ENCODE peak calls at places on chromosomes 5 and 9, in seven cellular contexts. One of them, this sample, is unnamed.

GRCh38 chr5:402615-403359 is 40.2 kb upstream of the EXOC3 start:
- DNase-seq in colonic mucosa: no peak
- DNase-seq in SJSA1: peak
- DNase-seq in psoas muscle: no peak
- DNase-seq in sigmoid colon: peak
- DNase-seq in endodermal cell: no peak
- DNase-seq in astrocyte of the spinal cord: no peak
- DNase-seq in this sample: no peak

GRCh38 chr9:97997330-97998276 is 14.5 kb downstream of the ANP32B start:
- DNase-seq in colonic mucosa: no peak
- DNase-seq in SJSA1: no peak
- DNase-seq in psoas muscle: peak
- DNase-seq in sigmoid colon: no peak
- DNase-seq in endodermal cell: no peak
- DNase-seq in astrocyte of the spinal cord: no peak
- DNase-seq in this sample: no peak

GRCh38 chr9:87587356-87587745 is 89.7 kb downstream of the DAPK1 start:
- DNase-seq in colonic mucosa: no peak
- DNase-seq in SJSA1: no peak
- DNase-seq in psoas muscle: no peak
- DNase-seq in sigmoid colon: no peak
- DNase-seq in endodermal cell: no peak
- DNase-seq in astrocyte of the spinal cord: no peak
- DNase-seq in this sample: no peak

GRCh38 chr5:109594217-109594616 is 95.5 kb upstream of the MAN2A1 start:
- DNase-seq in colonic mucosa: no peak
- DNase-seq in SJSA1: no peak
- DNase-seq in psoas muscle: no peak
- DNase-seq in sigmoid colon: no peak
- DNase-seq in endodermal cell: no peak
- DNase-seq in astrocyte of the spinal cord: no peak
- DNase-seq in this sample: no peak

GRCh38 chr5:15285901-15286583 is 213.9 kb upstream of the FBXL7 start:
- DNase-seq in colonic mucosa: peak
- DNase-seq in SJSA1: no peak
- DNase-seq in psoas muscle: no peak
- DNase-seq in sigmoid colon: no peak
- DNase-seq in endodermal cell: no peak
- DNase-seq in astrocyte of the spinal cord: peak
- DNase-seq in this sample: no peak

GRCh38 chr5:65624570-65625555 is at the start of the genes SHLD3 and TRAPPC13:
- DNase-seq in colonic mucosa: peak
- DNase-seq in SJSA1: peak
- DNase-seq in psoas muscle: peak
- DNase-seq in sigmoid colon: peak
- DNase-seq in endodermal cell: peak
- DNase-seq in astrocyte of the spinal cord: peak
- DNase-seq in this sample: peak

GRCh38 chr5:429453-430188 is 13.4 kb upstream of the EXOC3 start:
- DNase-seq in colonic mucosa: no peak
- DNase-seq in SJSA1: peak
- DNase-seq in psoas muscle: peak
- DNase-seq in sigmoid colon: peak
- DNase-seq in endodermal cell: no peak
- DNase-seq in astrocyte of the spinal cord: peak
- DNase-seq in this sample: no peak

GRCh38 chr5:137470111-137470920 is 28.8 kb downstream of the SPOCK1 start:
- DNase-seq in colonic mucosa: no peak
- DNase-seq in SJSA1: peak
- DNase-seq in psoas muscle: peak
- DNase-seq in sigmoid colon: peak
- DNase-seq in endodermal cell: no peak
- DNase-seq in astrocyte of the spinal cord: peak
- DNase-seq in this sample: no peak

GRCh38 chr9:129863059-129863690 is 27.9 kb downstream of the USP20 start:
- DNase-seq in colonic mucosa: no peak
- DNase-seq in SJSA1: no peak
- DNase-seq in psoas muscle: peak
- DNase-seq in sigmoid colon: no peak
- DNase-seq in endodermal cell: no peak
- DNase-seq in astrocyte of the spinal cord: peak
- DNase-seq in this sample: peak

GRCh38 chr5:44646016-44646415 is 162.7 kb upstream of the MRPS30 start:
- DNase-seq in colonic mucosa: no peak
- DNase-seq in SJSA1: no peak
- DNase-seq in psoas muscle: no peak
- DNase-seq in sigmoid colon: no peak
- DNase-seq in endodermal cell: no peak
- DNase-seq in astrocyte of the spinal cord: no peak
- DNase-seq in this sample: no peak

GRCh38 chr5:158049459-158049858 is 190.5 kb upstream of the CLINT1 start:
- DNase-seq in colonic mucosa: no peak
- DNase-seq in SJSA1: no peak
- DNase-seq in psoas muscle: no peak
- DNase-seq in sigmoid colon: no peak
- DNase-seq in endodermal cell: no peak
- DNase-seq in astrocyte of the spinal cord: no peak
- DNase-seq in this sample: no peak

GRCh38 chr5:56003633-56004032 is 8.9 kb upstream of the IL6ST start:
- DNase-seq in colonic mucosa: no peak
- DNase-seq in SJSA1: no peak
- DNase-seq in psoas muscle: no peak
- DNase-seq in sigmoid colon: no peak
- DNase-seq in endodermal cell: no peak
- DNase-seq in astrocyte of the spinal cord: peak
- DNase-seq in this sample: no peak

GRCh38 chr9:121285835-121286687 is 18.1 kb downstream of the GSN start:
- DNase-seq in colonic mucosa: peak
- DNase-seq in SJSA1: peak
- DNase-seq in psoas muscle: peak
- DNase-seq in sigmoid colon: peak
- DNase-seq in endodermal cell: peak
- DNase-seq in astrocyte of the spinal cord: peak
- DNase-seq in this sample: no peak

GRCh38 chr9:127983847-127984289 is 3.1 kb upstream of the EEIG1 start:
- DNase-seq in colonic mucosa: no peak
- DNase-seq in SJSA1: no peak
- DNase-seq in psoas muscle: no peak
- DNase-seq in sigmoid colon: no peak
- DNase-seq in endodermal cell: peak
- DNase-seq in astrocyte of the spinal cord: no peak
- DNase-seq in this sample: no peak

GRCh38 chr9:76608562-76609254 is 149.7 kb downstream of the GCNT1 start:
- DNase-seq in colonic mucosa: no peak
- DNase-seq in SJSA1: no peak
- DNase-seq in psoas muscle: no peak
- DNase-seq in sigmoid colon: no peak
- DNase-seq in endodermal cell: no peak
- DNase-seq in astrocyte of the spinal cord: no peak
- DNase-seq in this sample: no peak

GRCh38 chr9:16726718-16727451 is 143.6 kb downstream of the BNC2 start:
- DNase-seq in colonic mucosa: peak
- DNase-seq in SJSA1: peak
- DNase-seq in psoas muscle: peak
- DNase-seq in sigmoid colon: peak
- DNase-seq in endodermal cell: peak
- DNase-seq in astrocyte of the spinal cord: peak
- DNase-seq in this sample: no peak

GRCh38 chr5:10635257-10635860 is 71.5 kb downstream of the ANKRD33B start:
- DNase-seq in colonic mucosa: no peak
- DNase-seq in SJSA1: peak
- DNase-seq in psoas muscle: no peak
- DNase-seq in sigmoid colon: no peak
- DNase-seq in endodermal cell: peak
- DNase-seq in astrocyte of the spinal cord: peak
- DNase-seq in this sample: no peak

GRCh38 chr9:113479150-113479761 is 15.7 kb downstream of the RGS3 start:
- DNase-seq in colonic mucosa: no peak
- DNase-seq in SJSA1: no peak
- DNase-seq in psoas muscle: no peak
- DNase-seq in sigmoid colon: peak
- DNase-seq in endodermal cell: peak
- DNase-seq in astrocyte of the spinal cord: no peak
- DNase-seq in this sample: no peak

GRCh38 chr5:180718810-180719453 is 20.9 kb downstream of the OR2Y1 start:
- DNase-seq in colonic mucosa: no peak
- DNase-seq in SJSA1: no peak
- DNase-seq in psoas muscle: no peak
- DNase-seq in sigmoid colon: no peak
- DNase-seq in endodermal cell: peak
- DNase-seq in astrocyte of the spinal cord: peak
- DNase-seq in this sample: no peak

GRCh38 chr5:34552686-34553085 is 103.4 kb upstream of the RAI14 start:
- DNase-seq in colonic mucosa: no peak
- DNase-seq in SJSA1: no peak
- DNase-seq in psoas muscle: no peak
- DNase-seq in sigmoid colon: no peak
- DNase-seq in endodermal cell: no peak
- DNase-seq in astrocyte of the spinal cord: no peak
- DNase-seq in this sample: no peak

GRCh38 chr9:18190671-18191374 is 283.1 kb upstream of the ADAMTSL1 start:
- DNase-seq in colonic mucosa: no peak
- DNase-seq in SJSA1: no peak
- DNase-seq in psoas muscle: no peak
- DNase-seq in sigmoid colon: peak
- DNase-seq in endodermal cell: no peak
- DNase-seq in astrocyte of the spinal cord: no peak
- DNase-seq in this sample: no peak

GRCh38 chr5:145826869-145827268 is 8.3 kb downstream of the PRELID2 start:
- DNase-seq in colonic mucosa: no peak
- DNase-seq in SJSA1: no peak
- DNase-seq in psoas muscle: no peak
- DNase-seq in sigmoid colon: no peak
- DNase-seq in endodermal cell: no peak
- DNase-seq in astrocyte of the spinal cord: no peak
- DNase-seq in this sample: no peak

GRCh38 chr5:56585973-56586740 is 229.2 kb upstream of the MAP3K1 start:
- DNase-seq in colonic mucosa: no peak
- DNase-seq in SJSA1: no peak
- DNase-seq in psoas muscle: peak
- DNase-seq in sigmoid colon: peak
- DNase-seq in endodermal cell: no peak
- DNase-seq in astrocyte of the spinal cord: no peak
- DNase-seq in this sample: no peak

GRCh38 chr5:111226556-111226955 is 2.4 kb downstream of the CAMK4 start:
- DNase-seq in colonic mucosa: no peak
- DNase-seq in SJSA1: no peak
- DNase-seq in psoas muscle: no peak
- DNase-seq in sigmoid colon: no peak
- DNase-seq in endodermal cell: no peak
- DNase-seq in astrocyte of the spinal cord: no peak
- DNase-seq in this sample: no peak
- H3K4me3 ChIP-seq in colonic mucosa: no peak
- H3K4me3 ChIP-seq in SJSA1: no peak
- H3K4me3 ChIP-seq in psoas muscle: no peak
- H3K4me3 ChIP-seq in sigmoid colon: no peak
- H3K4me3 ChIP-seq in endodermal cell: no peak
- H3K4me3 ChIP-seq in astrocyte of the spinal cord: no peak
- H3K4me3 ChIP-seq in this sample: peak

GRCh38 chr9:35112257-35113020 is 3.2 kb downstream of the ATOSB start:
- DNase-seq in colonic mucosa: no peak
- DNase-seq in SJSA1: no peak
- DNase-seq in psoas muscle: peak
- DNase-seq in sigmoid colon: no peak
- DNase-seq in endodermal cell: no peak
- DNase-seq in astrocyte of the spinal cord: peak
- DNase-seq in this sample: no peak
- H3K4me3 ChIP-seq in colonic mucosa: no peak
- H3K4me3 ChIP-seq in SJSA1: no peak
- H3K4me3 ChIP-seq in psoas muscle: no peak
- H3K4me3 ChIP-seq in sigmoid colon: no peak
- H3K4me3 ChIP-seq in endodermal cell: peak
- H3K4me3 ChIP-seq in astrocyte of the spinal cord: peak
- H3K4me3 ChIP-seq in this sample: peak

DNA sequence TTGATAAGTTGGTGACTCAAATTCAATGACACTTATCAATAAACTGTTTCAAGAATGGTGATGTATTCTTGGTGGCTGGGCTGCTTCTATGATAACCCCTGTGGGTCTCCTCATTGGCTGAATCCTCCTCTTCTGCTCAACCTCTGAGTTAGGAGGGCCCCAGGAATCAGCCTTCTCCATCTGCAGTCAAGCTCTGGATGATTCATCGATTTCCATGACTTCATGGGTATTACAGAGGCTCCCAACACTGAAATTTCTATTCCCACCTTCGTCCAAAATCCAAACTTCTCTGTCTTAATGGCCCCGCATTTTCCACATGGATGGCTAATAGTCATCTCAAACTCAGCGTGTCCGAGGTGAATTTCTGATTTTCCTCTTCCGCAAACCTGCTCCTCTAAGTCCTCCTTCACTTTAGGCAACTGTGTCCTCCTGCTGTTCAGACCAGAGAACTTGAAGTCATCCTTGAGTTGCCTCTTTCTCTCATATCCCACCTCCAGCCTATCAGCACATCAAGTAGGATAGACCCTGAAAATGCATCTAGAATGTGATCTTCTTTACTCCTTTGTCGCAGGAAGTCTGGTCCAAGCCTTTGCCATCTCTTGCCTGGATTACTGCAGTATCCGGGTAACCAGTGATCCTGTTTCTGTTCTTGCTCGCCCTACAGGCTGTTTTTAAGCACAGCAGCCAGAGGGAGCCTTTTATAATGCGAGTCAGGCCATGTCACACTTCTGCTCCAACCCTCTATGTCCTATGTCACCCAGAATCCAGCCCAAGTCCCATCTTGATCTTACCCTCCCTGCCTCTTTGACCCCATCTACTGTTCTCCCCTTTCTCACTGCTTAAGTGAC is 41.4 kb upstream of the IL7R start:
- DNase-seq in colonic mucosa: peak
- DNase-seq in SJSA1: no peak
- DNase-seq in psoas muscle: no peak
- DNase-seq in sigmoid colon: no peak
- DNase-seq in endodermal cell: peak
- DNase-seq in astrocyte of the spinal cord: peak
- DNase-seq in this sample: no peak
- H3K4me3 ChIP-seq in colonic mucosa: no peak
- H3K4me3 ChIP-seq in SJSA1: no peak
- H3K4me3 ChIP-seq in psoas muscle: no peak
- H3K4me3 ChIP-seq in sigmoid colon: no peak
- H3K4me3 ChIP-seq in endodermal cell: no peak
- H3K4me3 ChIP-seq in astrocyte of the spinal cord: no peak
- H3K4me3 ChIP-seq in this sample: peak

DNA sequence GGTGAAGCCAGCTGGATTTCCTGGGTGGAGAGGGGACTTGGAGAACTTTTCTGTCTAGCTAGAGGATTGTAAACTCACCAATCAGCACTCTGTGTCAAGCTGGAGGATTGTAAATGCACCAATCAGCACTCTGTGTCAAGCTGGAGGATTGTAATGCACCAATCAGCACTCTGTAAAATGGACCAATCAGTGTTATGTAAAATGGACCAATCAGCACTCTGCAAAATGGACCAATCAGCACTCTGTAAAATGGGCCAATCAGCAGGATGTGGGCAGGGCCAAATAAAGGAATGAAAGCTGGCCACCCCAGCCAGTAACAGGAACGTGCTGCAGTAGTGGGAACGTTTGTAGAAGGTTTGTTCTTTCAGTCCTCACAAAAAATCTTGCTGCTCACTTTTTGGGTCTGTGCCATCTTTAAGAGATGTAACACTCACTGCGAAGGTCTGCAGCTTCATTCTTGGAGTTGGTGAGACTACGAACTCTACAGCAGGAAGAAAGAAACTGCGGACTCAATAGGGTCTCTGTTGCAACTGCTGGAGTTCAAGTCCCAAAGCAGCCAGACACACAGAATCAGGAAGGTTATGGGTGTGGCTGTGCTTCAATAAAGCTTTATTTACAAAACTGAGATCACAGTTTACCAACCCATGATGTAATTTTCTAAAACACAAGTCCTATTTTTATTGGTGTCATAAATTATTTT is 145.7 kb upstream of the ERCC6L2 start:
- DNase-seq in colonic mucosa: no peak
- DNase-seq in SJSA1: no peak
- DNase-seq in psoas muscle: no peak
- DNase-seq in sigmoid colon: no peak
- DNase-seq in endodermal cell: no peak
- DNase-seq in astrocyte of the spinal cord: no peak
- DNase-seq in this sample: no peak
- H3K4me3 ChIP-seq in colonic mucosa: no peak
- H3K4me3 ChIP-seq in SJSA1: no peak
- H3K4me3 ChIP-seq in psoas muscle: no peak
- H3K4me3 ChIP-seq in sigmoid colon: no peak
- H3K4me3 ChIP-seq in endodermal cell: no peak
- H3K4me3 ChIP-seq in astrocyte of the spinal cord: no peak
- H3K4me3 ChIP-seq in this sample: no peak

This sample was measured in effector memory CD4-positive, alpha-beta T cell.